ENCODE peak calls at places on chromosomes 6 and 20, in six cellular contexts. One of them, this sample, is unnamed.

GRCh38 chr6:109892451-109893435 is 85.4 kb upstream of the GPR6 start:
- DNase-seq in cardiac muscle cell: no peak
- DNase-seq in H1: no peak
- DNase-seq in tibial artery: no peak
- DNase-seq in tibial nerve: no peak
- DNase-seq in CD8-positive, alpha-beta memory T cell: no peak
- DNase-seq in this sample: no peak

GRCh38 chr6:29564875-29565274 is 5.3 kb upstream of the UBD start:
- DNase-seq in cardiac muscle cell: no peak
- DNase-seq in H1: no peak
- DNase-seq in tibial artery: no peak
- DNase-seq in tibial nerve: no peak
- DNase-seq in CD8-positive, alpha-beta memory T cell: no peak
- DNase-seq in this sample: no peak

GRCh38 chr20:13342469-13343242 is 121.6 kb downstream of the ISM1 start:
- DNase-seq in cardiac muscle cell: no peak
- DNase-seq in H1: no peak
- DNase-seq in tibial artery: no peak
- DNase-seq in tibial nerve: no peak
- DNase-seq in CD8-positive, alpha-beta memory T cell: no peak
- DNase-seq in this sample: no peak

GRCh38 chr6:126797981-126798380 is 320.5 kb upstream of the RSPO3 start:
- DNase-seq in cardiac muscle cell: peak; percentile 15
- DNase-seq in H1: no peak
- DNase-seq in tibial artery: no peak
- DNase-seq in tibial nerve: no peak
- DNase-seq in CD8-positive, alpha-beta memory T cell: no peak
- DNase-seq in this sample: no peak

GRCh38 chr6:139240161-139241010 is 51.4 kb downstream of the TXLNB start:
- DNase-seq in cardiac muscle cell: peak; percentile 76
- DNase-seq in H1: no peak
- DNase-seq in tibial artery: no peak
- DNase-seq in tibial nerve: no peak
- DNase-seq in CD8-positive, alpha-beta memory T cell: no peak
- DNase-seq in this sample: no peak

GRCh38 chr6:14119764-14120163 is 2.2 kb downstream of the CD83 start:
- DNase-seq in cardiac muscle cell: no peak
- DNase-seq in H1: no peak
- DNase-seq in tibial artery: no peak
- DNase-seq in tibial nerve: no peak
- DNase-seq in CD8-positive, alpha-beta memory T cell: no peak
- DNase-seq in this sample: no peak

GRCh38 chr6:158837684-158838625 is 18.8 kb upstream of the EZR start:
- DNase-seq in cardiac muscle cell: peak; percentile 57
- DNase-seq in H1: no peak
- DNase-seq in tibial artery: no peak
- DNase-seq in tibial nerve: no peak
- DNase-seq in CD8-positive, alpha-beta memory T cell: no peak
- DNase-seq in this sample: no peak

GRCh38 chr6:30646450-30647038 is 389 bp upstream of the C6orf136 start:
- DNase-seq in cardiac muscle cell: no peak
- DNase-seq in H1: peak; percentile 75
- DNase-seq in tibial artery: peak; percentile 94
- DNase-seq in tibial nerve: peak; percentile 75
- DNase-seq in CD8-positive, alpha-beta memory T cell: peak; percentile 90
- DNase-seq in this sample: peak; percentile 91

GRCh38 chr6:90121982-90122381 is 174.7 kb downstream of the BACH2 start:
- DNase-seq in cardiac muscle cell: no peak
- DNase-seq in H1: no peak
- DNase-seq in tibial artery: no peak
- DNase-seq in tibial nerve: no peak
- DNase-seq in CD8-positive, alpha-beta memory T cell: no peak
- DNase-seq in this sample: no peak

GRCh38 chr6:121592955-121593665 is 157.7 kb downstream of the GJA1 start:
- DNase-seq in cardiac muscle cell: peak; percentile 20
- DNase-seq in H1: no peak
- DNase-seq in tibial artery: no peak
- DNase-seq in tibial nerve: no peak
- DNase-seq in CD8-positive, alpha-beta memory T cell: no peak
- DNase-seq in this sample: no peak

GRCh38 chr6:41288025-41288777 is 1.7 kb upstream of the TREM1 start:
- DNase-seq in cardiac muscle cell: peak; percentile 18
- DNase-seq in H1: no peak
- DNase-seq in tibial artery: no peak
- DNase-seq in tibial nerve: no peak
- DNase-seq in CD8-positive, alpha-beta memory T cell: no peak
- DNase-seq in this sample: no peak

GRCh38 chr6:150940951-150941350 is 75.4 kb downstream of the MTHFD1L start:
- DNase-seq in cardiac muscle cell: no peak
- DNase-seq in H1: no peak
- DNase-seq in tibial artery: no peak
- DNase-seq in tibial nerve: no peak
- DNase-seq in CD8-positive, alpha-beta memory T cell: no peak
- DNase-seq in this sample: no peak
- H3K27ac ChIP-seq in cardiac muscle cell: no peak overlapping the region
- H3K27ac ChIP-seq in H1: no peak overlapping the region
- H3K27ac ChIP-seq in tibial artery: no peak overlapping the region
- H3K27ac ChIP-seq in tibial nerve: no peak overlapping the region
- H3K27ac ChIP-seq in CD8-positive, alpha-beta memory T cell: no peak overlapping the region
- H3K27ac ChIP-seq in this sample: no peak overlapping the region

GRCh38 chr6:118577972-118578371 is 29.9 kb downstream of the PLN start:
- DNase-seq in cardiac muscle cell: no peak
- DNase-seq in H1: no peak
- DNase-seq in tibial artery: no peak
- DNase-seq in tibial nerve: no peak
- DNase-seq in CD8-positive, alpha-beta memory T cell: no peak
- DNase-seq in this sample: no peak
- H3K9me3 ChIP-seq in cardiac muscle cell: no peaks in the 10 kb centered on the region
- H3K9me3 ChIP-seq in H1: no peaks in the 10 kb centered on the region
- H3K9me3 ChIP-seq in tibial artery: peaks cover 24% of the 10 kb centered on the region
- H3K9me3 ChIP-seq in tibial nerve: peaks cover 64% of the 10 kb centered on the region
- H3K9me3 ChIP-seq in CD8-positive, alpha-beta memory T cell: peaks cover 21% of the 10 kb centered on the region
- H3K9me3 ChIP-seq in this sample: peaks cover 70% of the 10 kb centered on the region

GRCh38 chr6:75090574-75090973 is 115.3 kb downstream of the COL12A1 start:
- DNase-seq in cardiac muscle cell: no peak
- DNase-seq in H1: no peak
- DNase-seq in tibial artery: no peak
- DNase-seq in tibial nerve: no peak
- DNase-seq in CD8-positive, alpha-beta memory T cell: no peak
- DNase-seq in this sample: no peak

GRCh38 chr6:75098709-75099108 is 107.1 kb downstream of the COL12A1 start:
- DNase-seq in cardiac muscle cell: peak; percentile 96
- DNase-seq in H1: no peak
- DNase-seq in tibial artery: peak; percentile 87
- DNase-seq in tibial nerve: peak; percentile 59
- DNase-seq in CD8-positive, alpha-beta memory T cell: no peak
- DNase-seq in this sample: no peak

GRCh38 chr6:75096986-75097385 is 108.9 kb downstream of the COL12A1 start:
- DNase-seq in cardiac muscle cell: no peak
- DNase-seq in H1: no peak
- DNase-seq in tibial artery: no peak
- DNase-seq in tibial nerve: no peak
- DNase-seq in CD8-positive, alpha-beta memory T cell: no peak
- DNase-seq in this sample: no peak

GRCh38 chr6:75089921-75090320 is 115.9 kb downstream of the COL12A1 start:
- DNase-seq in cardiac muscle cell: no peak
- DNase-seq in H1: no peak
- DNase-seq in tibial artery: no peak
- DNase-seq in tibial nerve: no peak
- DNase-seq in CD8-positive, alpha-beta memory T cell: no peak
- DNase-seq in this sample: no peak

DNA sequence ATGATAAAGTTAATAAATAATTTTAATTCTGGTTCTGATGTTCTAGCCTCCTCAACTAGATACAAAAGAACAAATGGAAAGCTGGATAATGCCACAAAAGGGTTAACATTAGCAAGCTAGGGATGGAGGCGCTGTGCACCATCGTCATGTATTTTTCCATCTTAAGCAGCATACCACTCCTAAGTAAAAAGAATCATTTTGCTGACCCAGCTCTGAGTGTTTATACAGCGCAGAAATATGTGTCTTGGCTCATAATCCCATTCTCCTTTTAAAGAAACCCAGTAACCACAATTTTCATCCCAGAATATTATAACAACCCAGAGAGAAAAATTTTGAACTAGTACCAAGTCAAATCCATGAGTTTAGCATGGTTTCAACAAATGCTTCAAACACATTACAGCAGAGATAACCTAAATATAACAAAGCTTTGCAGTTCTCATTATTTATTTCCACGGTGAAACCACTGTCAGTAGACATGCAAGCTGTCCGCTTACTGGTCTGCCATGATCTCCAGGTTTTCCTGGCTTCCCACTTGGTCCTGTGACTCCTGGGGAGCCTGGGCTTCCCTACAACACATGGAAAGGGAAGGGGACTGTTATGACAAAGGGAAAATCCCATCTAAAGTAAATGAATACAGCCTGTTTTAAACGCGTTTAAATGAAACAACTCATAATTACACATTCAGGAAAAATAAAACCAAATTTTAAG is 111.1 kb downstream of the COL12A1 start:
- DNase-seq in cardiac muscle cell: peak; percentile 87
- DNase-seq in H1: no peak
- DNase-seq in tibial artery: no peak
- DNase-seq in tibial nerve: no peak
- DNase-seq in CD8-positive, alpha-beta memory T cell: no peak
- DNase-seq in this sample: no peak
- H3K27ac ChIP-seq in cardiac muscle cell: no peak overlapping the region
- H3K27ac ChIP-seq in H1: no peak overlapping the region
- H3K27ac ChIP-seq in tibial artery: no peak overlapping the region
- H3K27ac ChIP-seq in tibial nerve: no peak overlapping the region
- H3K27ac ChIP-seq in CD8-positive, alpha-beta memory T cell: no peak overlapping the region
- H3K27ac ChIP-seq in this sample: no peak overlapping the region

DNA sequence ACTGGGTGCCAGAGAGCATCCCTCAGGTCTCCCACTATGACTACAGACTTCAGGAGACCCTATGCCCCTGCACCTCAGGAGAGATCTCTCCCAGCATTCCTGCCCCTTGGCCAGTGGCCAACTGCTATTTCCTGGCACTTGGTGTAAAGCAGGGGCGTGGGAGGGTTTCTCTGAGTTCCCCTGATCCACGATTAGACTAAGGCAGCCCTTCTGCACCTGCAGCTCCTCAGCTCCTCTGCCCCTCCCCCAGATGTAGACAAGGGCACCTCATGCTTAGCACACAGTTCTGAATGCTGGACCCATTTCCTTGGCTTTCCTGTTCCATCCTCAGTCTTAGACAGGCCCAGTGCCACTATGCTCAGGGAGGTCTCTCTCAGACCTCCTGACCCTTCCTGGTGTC is 28.6 kb downstream of the EDN1 start:
- DNase-seq in cardiac muscle cell: no peak
- DNase-seq in H1: no peak
- DNase-seq in tibial artery: no peak
- DNase-seq in tibial nerve: no peak
- DNase-seq in CD8-positive, alpha-beta memory T cell: no peak
- DNase-seq in this sample: no peak
- H3K9me3 ChIP-seq in cardiac muscle cell: no peaks in the 10 kb centered on the region
- H3K9me3 ChIP-seq in H1: peaks cover 11% of the 10 kb centered on the region
- H3K9me3 ChIP-seq in tibial artery: no peaks in the 10 kb centered on the region
- H3K9me3 ChIP-seq in tibial nerve: peaks cover 11% of the 10 kb centered on the region
- H3K9me3 ChIP-seq in CD8-positive, alpha-beta memory T cell: no peaks in the 10 kb centered on the region
- H3K9me3 ChIP-seq in this sample: no peaks in the 10 kb centered on the region

GRCh38 chr6:130575971-130576370 is 210.2 kb downstream of the TMEM200A start:
- DNase-seq in cardiac muscle cell: no peak
- DNase-seq in H1: no peak
- DNase-seq in tibial artery: no peak
- DNase-seq in tibial nerve: no peak
- DNase-seq in CD8-positive, alpha-beta memory T cell: peak; percentile 28
- DNase-seq in this sample: peak; percentile 6
- H3K27ac ChIP-seq in cardiac muscle cell: no peak overlapping the region
- H3K27ac ChIP-seq in H1: no peak overlapping the region
- H3K27ac ChIP-seq in tibial artery: no peak overlapping the region
- H3K27ac ChIP-seq in tibial nerve: no peak overlapping the region
- H3K27ac ChIP-seq in CD8-positive, alpha-beta memory T cell: no peak overlapping the region
- H3K27ac ChIP-seq in this sample: no peak overlapping the region

This sample was measured in CD4-positive, alpha-beta T cell.